ENCODE peak calls at places on chromosomes 1 and 21, in eight cellular contexts. B is body of pancreas, A is mesothelial cell of epicardium, J is coronary artery, D is NB4, N is stomach, Y is fibroblast of pulmonary artery, I is MCF 10A. U is an unnamed sample.

GRCh38 chr1:2816786-2817185 is 15.3 kb upstream of the TTC34 start:
- DNase-seq in B (no peak), I (no peak), Y (no peak), A (no peak), N (no peak), J (no peak), D (no peak), U (no peak)

GRCh38 chr1:204323887-204324286 is 35.8 kb downstream of the PLEKHA6 start:
- DNase-seq in Y (peak; percentile 46), D (no peak), N (no peak), A (no peak), B (no peak), J (no peak), I (peak; percentile 81), U (no peak)

GRCh38 chr1:95575291-95575690 is 341.3 kb downstream of the RWDD3 start:
- DNase-seq in D (no peak), B (no peak), J (no peak), Y (no peak), A (no peak), N (no peak), I (no peak), U (no peak)

GRCh38 chr21:17921579-17922530 is 102.7 kb upstream of the C21orf91 start:
- DNase-seq in I (peak; percentile 98), N (no peak), J (no peak), A (no peak), Y (peak; percentile 87), D (no peak), B (no peak), U (no peak)

GRCh38 chr21:18155508-18156193 is 89.0 kb upstream of the CHODL start:
- DNase-seq in N (no peak), A (no peak), B (no peak), Y (peak; percentile 34), D (no peak), I (no peak), J (no peak), U (no peak)

GRCh38 chr1:12436817-12437599 is 181.0 kb downstream of the DHRS3 start:
- DNase-seq in Y (peak; percentile 46), D (peak; percentile 41), J (no peak), I (peak; percentile 90), B (no peak), A (no peak), N (no peak), U (no peak)

GRCh38 chr1:63475761-63476160 is 47.3 kb downstream of the ITGB3BP start:
- DNase-seq in Y (no peak), J (no peak), I (peak; percentile 9), A (no peak), D (no peak), N (no peak), B (no peak), U (no peak)

GRCh38 chr1:180026556-180026955 is 71.9 kb downstream of the CEP350 start:
- DNase-seq in A (no peak), D (no peak), J (no peak), I (peak; percentile 13), Y (peak; percentile 73), N (no peak), B (no peak), U (no peak)

GRCh38 chr1:45334308-45335245 is 5.4 kb upstream of the TOE1 start:
- DNase-seq in B (no peak), D (peak; percentile 50), Y (peak; percentile 27), I (no peak), A (no peak), N (no peak), J (no peak), U (no peak)

GRCh38 chr1:158095737-158096335 is 84.9 kb upstream of the CD1D start:
- DNase-seq in A (no peak), I (peak; percentile 56), B (peak; percentile 19), Y (peak; percentile 47), D (peak; percentile 57), J (no peak), N (no peak), U (no peak)

GRCh38 chr1:211566431-211567025 is 12.4 kb downstream of the SLC30A1 start:
- DNase-seq in I (no peak), D (no peak), A (no peak), B (no peak), Y (no peak), N (no peak), J (no peak), U (no peak)

GRCh38 chr1:160924791-160925651 is 29.6 kb downstream of the ITLN2 start:
- DNase-seq in A (no peak), I (no peak), B (peak; percentile 39), Y (no peak), J (no peak), N (peak; percentile 51), D (no peak), U (no peak)

GRCh38 chr1:177209357-177209756 is 38.6 kb downstream of the BRINP2 start:
- DNase-seq in D (no peak), A (no peak), B (peak; percentile 27), J (peak; percentile 77), N (peak; percentile 54), Y (peak; percentile 99), I (peak; percentile 100), U (no peak)

GRCh38 chr1:244066954-244067716 is 16.1 kb downstream of the ZBTB18 start:
- DNase-seq in Y (no peak), I (no peak), J (no peak), N (no peak), A (no peak), B (no peak), D (no peak), U (no peak)

GRCh38 chr1:184409011-184409410 is 22.2 kb downstream of the C1orf21 start:
- DNase-seq in N (no peak), I (no peak), D (no peak), B (no peak), J (no peak), Y (no peak), A (no peak), U (no peak)

GRCh38 chr1:80656011-80656627 is 1144.6 kb upstream of the ADGRL2 start:
- DNase-seq in B (no peak), A (no peak), D (peak; percentile 2), N (peak; percentile 44), J (no peak), Y (peak; percentile 15), I (peak; percentile 47), U (peak; percentile 12)

GRCh38 chr1:119285482-119285881 is 83.1 kb upstream of the HAO2 start:
- DNase-seq in D (peak; percentile 3), B (no peak), J (no peak), A (no peak), N (no peak), I (peak; percentile 86), Y (peak; percentile 82), U (no peak)

GRCh38 chr1:10170362-10170665 is 40.1 kb upstream of the KIF1B start:
- DNase-seq in N (no peak), D (no peak), A (no peak), Y (no peak), B (no peak), I (no peak), J (no peak), U (no peak)

GRCh38 chr1:10168912-10169514 is 41.4 kb upstream of the KIF1B start:
- DNase-seq in A (no peak), J (no peak), N (no peak), I (no peak), Y (no peak), B (no peak), D (no peak), U (no peak)

GRCh38 chr1:10171105-10171767 is 39.1 kb upstream of the KIF1B start:
- DNase-seq in A (no peak), J (no peak), D (no peak), I (no peak), B (no peak), N (no peak), Y (no peak), U (no peak)

GRCh38 chr1:10171995-10172669 is 38.2 kb upstream of the KIF1B start:
- DNase-seq in Y (no peak), B (no peak), J (no peak), A (no peak), D (no peak), N (no peak), I (no peak), U (no peak)

DNA sequence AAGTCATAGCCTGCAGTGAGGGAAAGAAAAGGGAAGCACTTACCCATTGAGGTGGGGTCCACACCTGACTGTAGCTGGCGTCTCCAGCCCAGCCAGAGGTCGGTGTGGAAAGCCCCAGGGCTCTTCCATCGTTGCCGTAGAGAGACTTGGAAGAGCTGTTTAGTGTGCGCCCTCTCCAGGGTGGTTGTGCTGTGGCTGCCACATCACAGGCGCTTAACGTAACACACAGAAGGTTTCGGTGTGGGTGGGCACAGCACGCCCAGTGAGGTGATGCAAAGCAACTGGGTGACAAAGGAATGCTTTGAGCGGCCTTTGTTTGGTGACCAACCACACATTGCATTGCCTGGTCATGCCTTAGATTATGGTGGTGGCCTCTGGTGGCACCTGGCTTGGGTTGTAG is 36.8 kb upstream of the KIF1B start:
- DNase-seq in D (no peak), J (no peak), Y (no peak), B (no peak), A (no peak), N (no peak), I (no peak), U (no peak)
- TF ChIP-seq CTCF in D (no peak), J (no peak), Y (no peak), B (no peak), A (no peak), N (no peak), I (no peak), U (no peak)

DNA sequence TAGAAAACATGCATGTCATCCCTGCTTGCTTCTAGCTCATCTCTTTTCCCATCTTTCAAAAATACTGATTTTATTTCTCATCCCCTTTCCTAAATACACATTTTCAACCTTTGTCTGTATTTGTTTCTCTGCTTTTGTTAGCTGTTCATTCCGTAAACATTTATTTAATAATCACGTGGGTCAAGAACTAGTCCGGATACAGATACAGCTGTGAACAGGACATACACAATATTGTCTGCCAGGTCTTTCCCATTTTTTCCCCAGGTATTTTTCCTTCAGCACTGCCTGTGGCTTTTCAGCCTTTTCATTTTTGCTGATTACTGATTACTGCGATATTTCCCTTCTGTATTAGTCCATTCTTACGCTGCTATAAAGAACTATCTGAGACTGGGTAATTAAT is 5.7 kb downstream of the PER3 start:
- DNase-seq in A (no peak), D (no peak), N (no peak), B (no peak), J (no peak), Y (no peak), I (no peak), U (no peak)
- TF ChIP-seq CTCF in A (no peak), D (no peak), N (no peak), B (no peak), J (no peak), Y (no peak), I (no peak), U (no peak)

GRCh38 chr1:198297281-198297680 is 140.5 kb downstream of the NEK7 start:
- DNase-seq in D (no peak), B (no peak), A (no peak), I (no peak), Y (no peak), N (no peak), J (no peak), U (no peak)
- TF ChIP-seq CTCF in D (no peak), B (no peak), A (no peak), I (no peak), Y (no peak), N (no peak), J (no peak), U (no peak)

DNA sequence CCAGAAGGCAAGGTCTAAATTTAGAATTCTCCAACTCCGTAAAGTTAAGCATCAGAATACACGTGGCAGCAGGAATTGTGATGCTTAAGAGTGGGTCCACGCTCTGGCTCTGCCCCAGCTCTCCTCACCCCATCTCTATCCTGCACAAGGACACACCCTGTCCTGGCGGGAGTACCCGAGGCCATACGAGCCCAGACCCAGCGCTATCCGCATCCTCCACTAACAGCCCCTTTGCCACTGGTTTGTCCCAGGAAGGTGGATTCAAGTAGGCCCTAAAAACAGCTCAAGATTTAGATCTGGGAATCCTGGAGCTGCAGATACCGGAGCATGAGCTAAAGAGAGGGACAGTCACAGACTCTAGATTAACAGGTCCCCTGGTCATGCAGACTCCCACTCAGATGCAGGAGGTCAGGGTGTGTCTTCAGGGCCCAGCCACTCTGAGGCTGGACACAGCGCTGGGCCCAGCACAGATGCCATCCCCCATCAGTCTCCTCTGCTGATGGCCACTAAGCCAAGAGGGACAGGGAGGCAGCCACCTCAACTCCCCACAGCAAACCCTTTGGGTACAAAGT is 393.3 kb downstream of the NPHP4 start:
- DNase-seq in D (no peak), B (no peak), I (no peak), A (no peak), N (peak; percentile 23), J (no peak), Y (no peak), U (no peak)
- TF ChIP-seq CTCF in D (no peak), B (no peak), I (no peak), A (no peak), N (no peak), J (no peak), Y (no peak), U (no peak)